ENCODE peak calls at places on chromosome 22, in four cellular contexts. One of them, this sample, is unnamed.

GRCh38 chr22:22753526-22754267 is 109.3 kb downstream of the GGTLC2 start:
- DNase-seq in fibroblast of lung: peak; percentile 2
- DNase-seq in CD4-positive, alpha-beta memory T cell: peak; percentile 77
- DNase-seq in Karpas-422: peak; percentile 92
- DNase-seq in this sample: peak; percentile 67

GRCh38 chr22:23742505-23743264 is 8.2 kb downstream of the ZNF70 start:
- DNase-seq in fibroblast of lung: no peak
- DNase-seq in CD4-positive, alpha-beta memory T cell: no peak
- DNase-seq in Karpas-422: peak; percentile 24
- DNase-seq in this sample: no peak

GRCh38 chr22:23401111-23401909 is 178.8 kb downstream of the IGLL1 start:
- DNase-seq in fibroblast of lung: peak; percentile 96
- DNase-seq in CD4-positive, alpha-beta memory T cell: no peak
- DNase-seq in Karpas-422: no peak
- DNase-seq in this sample: no peak

GRCh38 chr22:50696799-50697561 is 24.4 kb downstream of the SHANK3 start:
- DNase-seq in fibroblast of lung: no peak
- DNase-seq in CD4-positive, alpha-beta memory T cell: no peak
- DNase-seq in Karpas-422: no peak
- DNase-seq in this sample: no peak

GRCh38 chr22:44389181-44389580 is 76.4 kb upstream of the SHISAL1 start:
- DNase-seq in fibroblast of lung: no peak
- DNase-seq in CD4-positive, alpha-beta memory T cell: no peak
- DNase-seq in Karpas-422: no peak
- DNase-seq in this sample: no peak

GRCh38 chr22:22111267-22111751 is 128.7 kb upstream of the TOP3B start:
- DNase-seq in fibroblast of lung: peak; percentile 90
- DNase-seq in CD4-positive, alpha-beta memory T cell: no peak
- DNase-seq in Karpas-422: peak; percentile 70
- DNase-seq in this sample: no peak

GRCh38 chr22:36532466-36532865 is 3.5 kb upstream of the EIF3D start:
- DNase-seq in fibroblast of lung: no peak
- DNase-seq in CD4-positive, alpha-beta memory T cell: no peak
- DNase-seq in Karpas-422: no peak
- DNase-seq in this sample: no peak

GRCh38 chr22:43995057-43995685 is 28.9 kb upstream of the PARVB start:
- DNase-seq in fibroblast of lung: no peak
- DNase-seq in CD4-positive, alpha-beta memory T cell: no peak
- DNase-seq in Karpas-422: no peak
- DNase-seq in this sample: no peak

GRCh38 chr22:36435516-36436415 is 45.7 kb downstream of the TXN2 start:
- DNase-seq in fibroblast of lung: no peak
- DNase-seq in CD4-positive, alpha-beta memory T cell: peak; percentile 70
- DNase-seq in Karpas-422: no peak
- DNase-seq in this sample: peak; percentile 52

GRCh38 chr22:44337658-44338004 is 24.9 kb upstream of the SHISAL1 start:
- DNase-seq in fibroblast of lung: peak; percentile 76
- DNase-seq in CD4-positive, alpha-beta memory T cell: no peak
- DNase-seq in Karpas-422: no peak
- DNase-seq in this sample: no peak

GRCh38 chr22:28759861-28760560 is 12.5 kb upstream of the CCDC117 start:
- DNase-seq in fibroblast of lung: peak; percentile 9
- DNase-seq in CD4-positive, alpha-beta memory T cell: no peak
- DNase-seq in Karpas-422: no peak
- DNase-seq in this sample: no peak

GRCh38 chr22:33354928-33355327 is 296.7 kb upstream of the SYN3 start:
- DNase-seq in fibroblast of lung: peak; percentile 50
- DNase-seq in CD4-positive, alpha-beta memory T cell: no peak
- DNase-seq in Karpas-422: no peak
- DNase-seq in this sample: no peak

GRCh38 chr22:49861642-49862407 is 8.2 kb downstream of the ZBED4 start:
- DNase-seq in fibroblast of lung: no peak
- DNase-seq in CD4-positive, alpha-beta memory T cell: no peak
- DNase-seq in Karpas-422: no peak
- DNase-seq in this sample: no peak

DNA sequence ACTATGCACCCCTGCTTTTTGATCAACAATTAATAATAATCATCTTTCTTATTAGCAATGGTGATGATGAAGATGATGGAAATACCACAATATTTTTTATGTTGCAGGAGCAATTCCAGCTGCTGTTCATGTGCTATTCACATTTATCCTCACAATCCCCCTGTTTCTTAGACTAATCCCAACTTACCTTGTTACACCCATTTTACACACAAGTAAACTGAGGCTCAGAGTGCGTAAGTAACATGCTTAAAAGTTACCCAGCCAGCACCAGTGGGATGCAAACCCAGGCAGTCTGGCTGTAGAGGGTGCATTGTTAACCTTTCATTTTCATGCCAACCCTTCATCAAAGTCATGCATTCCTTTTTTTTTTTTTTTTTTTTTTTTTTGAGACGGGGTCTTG is 1.6 kb upstream of the CRYBA4 start:
- DNase-seq in fibroblast of lung: no peak
- DNase-seq in CD4-positive, alpha-beta memory T cell: no peak
- DNase-seq in Karpas-422: no peak
- DNase-seq in this sample: no peak
- H3K4me1 ChIP-seq in fibroblast of lung: peaks cover 5% of the 10 kb centered on the region
- H3K4me1 ChIP-seq in CD4-positive, alpha-beta memory T cell: no peaks in the 10 kb centered on the region
- H3K4me1 ChIP-seq in Karpas-422: peaks cover 6% of the 10 kb centered on the region
- H3K4me1 ChIP-seq in this sample: no peaks in the 10 kb centered on the region

DNA sequence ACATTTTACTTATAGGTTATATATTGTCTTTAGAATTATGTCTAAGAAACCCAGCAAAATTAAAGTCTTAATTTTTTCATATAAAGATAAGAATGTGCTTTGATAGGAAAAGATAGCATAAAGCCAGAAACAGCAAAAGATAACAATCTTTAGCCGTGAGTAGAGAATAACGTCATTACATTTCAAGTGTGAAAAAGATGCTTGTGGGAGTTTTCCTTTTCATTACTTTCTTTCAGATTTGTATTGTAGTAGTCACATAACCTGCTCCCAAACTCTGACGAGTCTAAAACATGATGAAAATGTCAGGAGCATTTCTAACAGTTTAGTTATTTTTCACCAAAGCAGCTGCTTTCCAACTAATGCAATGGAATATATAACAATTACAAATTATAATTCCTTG is 31.3 kb downstream of the ARFGAP3 start:
- DNase-seq in fibroblast of lung: no peak
- DNase-seq in CD4-positive, alpha-beta memory T cell: no peak
- DNase-seq in Karpas-422: no peak
- DNase-seq in this sample: no peak
- H3K36me3 ChIP-seq in fibroblast of lung: peaks cover 15% of the 10 kb centered on the region
- H3K36me3 ChIP-seq in CD4-positive, alpha-beta memory T cell: peaks cover 22% of the 10 kb centered on the region
- H3K36me3 ChIP-seq in Karpas-422: peaks cover 9% of the 10 kb centered on the region
- H3K36me3 ChIP-seq in this sample: peaks cover 52% of the 10 kb centered on the region

GRCh38 chr22:20550057-20550817 is 42.8 kb downstream of the MED15 start:
- DNase-seq in fibroblast of lung: no peak
- DNase-seq in CD4-positive, alpha-beta memory T cell: no peak
- DNase-seq in Karpas-422: no peak
- DNase-seq in this sample: no peak

GRCh38 chr22:20547029-20547428 is 39.6 kb downstream of the MED15 start:
- DNase-seq in fibroblast of lung: no peak
- DNase-seq in CD4-positive, alpha-beta memory T cell: no peak
- DNase-seq in Karpas-422: no peak
- DNase-seq in this sample: no peak

GRCh38 chr22:20549232-20549841 is 41.9 kb downstream of the MED15 start:
- DNase-seq in fibroblast of lung: peak; percentile 58
- DNase-seq in CD4-positive, alpha-beta memory T cell: peak; percentile 76
- DNase-seq in Karpas-422: no peak
- DNase-seq in this sample: peak; percentile 45

GRCh38 chr22:20546541-20546950 is 39.1 kb downstream of the MED15 start:
- DNase-seq in fibroblast of lung: no peak
- DNase-seq in CD4-positive, alpha-beta memory T cell: no peak
- DNase-seq in Karpas-422: no peak
- DNase-seq in this sample: no peak

DNA sequence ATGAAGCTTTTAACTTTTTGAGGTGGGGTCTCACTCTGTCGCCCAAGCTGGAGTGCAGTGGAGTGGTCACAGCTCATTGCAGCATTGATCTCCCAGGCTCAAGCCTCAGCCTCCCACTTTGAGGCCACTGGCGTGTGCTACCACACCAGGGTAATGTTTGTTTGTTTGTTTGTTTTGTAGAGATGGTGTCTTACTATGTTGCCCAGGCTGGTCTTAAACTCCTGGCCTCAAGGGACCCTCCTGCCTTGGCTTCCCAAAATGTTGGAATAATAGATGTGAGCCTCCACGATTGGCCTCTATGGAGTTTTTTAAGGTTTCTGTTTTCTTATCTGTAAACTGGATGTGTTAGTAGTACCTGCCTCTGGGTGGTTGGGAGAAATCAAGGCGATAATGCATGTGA is 41.4 kb downstream of the MED15 start:
- DNase-seq in fibroblast of lung: no peak
- DNase-seq in CD4-positive, alpha-beta memory T cell: no peak
- DNase-seq in Karpas-422: no peak
- DNase-seq in this sample: no peak
- H3K4me1 ChIP-seq in fibroblast of lung: peaks cover 45% of the 10 kb centered on the region
- H3K4me1 ChIP-seq in CD4-positive, alpha-beta memory T cell: peaks cover 89% of the 10 kb centered on the region
- H3K4me1 ChIP-seq in Karpas-422: peaks cover 46% of the 10 kb centered on the region
- H3K4me1 ChIP-seq in this sample: peaks cover 89% of the 10 kb centered on the region

GRCh38 chr22:46239261-46240048 is 10.6 kb downstream of the CDPF1 start:
- DNase-seq in fibroblast of lung: no peak
- DNase-seq in CD4-positive, alpha-beta memory T cell: peak; percentile 9
- DNase-seq in Karpas-422: no peak
- DNase-seq in this sample: no peak
- H3K36me3 ChIP-seq in fibroblast of lung: peaks cover 3% of the 10 kb centered on the region
- H3K36me3 ChIP-seq in CD4-positive, alpha-beta memory T cell: no peaks in the 10 kb centered on the region
- H3K36me3 ChIP-seq in Karpas-422: no peaks in the 10 kb centered on the region
- H3K36me3 ChIP-seq in this sample: peaks cover 8% of the 10 kb centered on the region

DNA sequence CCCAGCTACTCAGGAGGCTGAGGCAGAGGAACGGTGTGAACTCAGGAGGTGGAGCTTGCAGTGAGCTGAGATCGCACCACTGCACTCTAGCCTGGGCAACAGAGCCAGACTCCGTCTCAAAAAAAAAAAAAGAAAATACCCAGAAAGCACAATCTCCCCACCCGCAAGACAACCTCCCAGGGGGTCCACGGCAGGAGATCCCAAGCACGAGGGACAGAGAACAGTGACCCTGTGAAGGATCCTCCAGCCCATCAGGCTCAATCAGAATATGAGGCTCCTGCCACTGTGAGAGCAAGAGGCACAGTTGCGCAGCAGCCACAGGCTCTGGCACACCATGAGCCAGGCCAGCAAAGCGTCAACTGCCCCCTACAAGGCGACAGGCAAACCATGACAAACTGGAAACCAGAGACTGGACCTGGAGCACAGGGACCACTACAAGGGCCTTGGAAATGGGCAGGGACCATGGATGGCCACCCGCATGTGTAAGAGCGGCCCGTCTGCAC is 164.8 kb upstream of the GRK3 start:
- DNase-seq in fibroblast of lung: no peak
- DNase-seq in CD4-positive, alpha-beta memory T cell: no peak
- DNase-seq in Karpas-422: no peak
- DNase-seq in this sample: no peak
- H3K4me1 ChIP-seq in fibroblast of lung: peaks cover 21% of the 10 kb centered on the region
- H3K4me1 ChIP-seq in CD4-positive, alpha-beta memory T cell: peaks cover 28% of the 10 kb centered on the region
- H3K4me1 ChIP-seq in Karpas-422: peaks cover 8% of the 10 kb centered on the region
- H3K4me1 ChIP-seq in this sample: peaks cover 22% of the 10 kb centered on the region

GRCh38 chr22:30195245-30196140 is 51.1 kb downstream of the LIF start:
- DNase-seq in fibroblast of lung: peak; percentile 45
- DNase-seq in CD4-positive, alpha-beta memory T cell: no peak
- DNase-seq in Karpas-422: no peak
- DNase-seq in this sample: no peak

GRCh38 chr22:30198152-30198845 is 48.3 kb downstream of the LIF start:
- DNase-seq in fibroblast of lung: no peak
- DNase-seq in CD4-positive, alpha-beta memory T cell: no peak
- DNase-seq in Karpas-422: no peak
- DNase-seq in this sample: no peak

GRCh38 chr22:30196867-30197336 is 49.7 kb downstream of the LIF start:
- DNase-seq in fibroblast of lung: no peak
- DNase-seq in CD4-positive, alpha-beta memory T cell: no peak
- DNase-seq in Karpas-422: no peak
- DNase-seq in this sample: no peak

GRCh38 chr22:30197389-30197788 is 49.2 kb downstream of the LIF start:
- DNase-seq in fibroblast of lung: no peak
- DNase-seq in CD4-positive, alpha-beta memory T cell: no peak
- DNase-seq in Karpas-422: no peak
- DNase-seq in this sample: no peak

GRCh38 chr22:30196141-30196866 is 50.3 kb downstream of the LIF start:
- DNase-seq in fibroblast of lung: peak; percentile 100
- DNase-seq in CD4-positive, alpha-beta memory T cell: peak; percentile 43
- DNase-seq in Karpas-422: no peak
- DNase-seq in this sample: no peak
- H3K36me3 ChIP-seq in fibroblast of lung: no peaks in the 10 kb centered on the region
- H3K36me3 ChIP-seq in CD4-positive, alpha-beta memory T cell: no peaks in the 10 kb centered on the region
- H3K36me3 ChIP-seq in Karpas-422: no peaks in the 10 kb centered on the region
- H3K36me3 ChIP-seq in this sample: no peaks in the 10 kb centered on the region